ENCODE peak calls at places on chromosomes 16 and 17, in five cellular contexts. U, F, T, Z and S are unnamed samples.

GRCh38 chr17:76219670-76220383 is 20.5 kb downstream of the RNF157 start:
- DNase-seq in U (no peak), Z (no peak), F (no peak), T (no peak), S (no peak)

GRCh38 chr17:16464001-16464640 is 27.9 kb downstream of the LRRC75A start:
- DNase-seq in Z (no peak), T (no peak), F (no peak), U (no peak), S (no peak)

GRCh38 chr17:79855331-79856124 is 16.3 kb upstream of the CBX4 start:
- DNase-seq in F (no peak), Z (no peak), T (no peak), U (no peak), S (no peak)

GRCh38 chr17:14513835-14514234 is 213.0 kb downstream of the HS3ST3B1 start:
- DNase-seq in Z (no peak), T (no peak), F (no peak), U (no peak), S (no peak)

GRCh38 chr17:39080416-39081179 is 70.8 kb downstream of the PLXDC1 start:
- DNase-seq in U (no peak), T (no peak), F (peak), Z (peak), S (no peak)

GRCh38 chr16:31064882-31065461 is 9.1 kb downstream of the ZNF668 start:
- DNase-seq in Z (peak), U (no peak), T (peak), F (peak), S (peak)

GRCh38 chr17:77579131-77579530 is 379.4 kb upstream of the TNRC6C start:
- DNase-seq in Z (no peak), T (no peak), F (no peak), U (no peak), S (no peak)

GRCh38 chr17:47324224-47325020 is 667 bp downstream of the EFCAB13 start:
- DNase-seq in Z (peak), U (peak), F (peak), T (peak), S (no peak)

GRCh38 chr17:78147315-78147998 is 1.3 kb downstream of the C17orf99 start:
- DNase-seq in U (no peak), Z (no peak), F (no peak), T (no peak), S (no peak)

DNA sequence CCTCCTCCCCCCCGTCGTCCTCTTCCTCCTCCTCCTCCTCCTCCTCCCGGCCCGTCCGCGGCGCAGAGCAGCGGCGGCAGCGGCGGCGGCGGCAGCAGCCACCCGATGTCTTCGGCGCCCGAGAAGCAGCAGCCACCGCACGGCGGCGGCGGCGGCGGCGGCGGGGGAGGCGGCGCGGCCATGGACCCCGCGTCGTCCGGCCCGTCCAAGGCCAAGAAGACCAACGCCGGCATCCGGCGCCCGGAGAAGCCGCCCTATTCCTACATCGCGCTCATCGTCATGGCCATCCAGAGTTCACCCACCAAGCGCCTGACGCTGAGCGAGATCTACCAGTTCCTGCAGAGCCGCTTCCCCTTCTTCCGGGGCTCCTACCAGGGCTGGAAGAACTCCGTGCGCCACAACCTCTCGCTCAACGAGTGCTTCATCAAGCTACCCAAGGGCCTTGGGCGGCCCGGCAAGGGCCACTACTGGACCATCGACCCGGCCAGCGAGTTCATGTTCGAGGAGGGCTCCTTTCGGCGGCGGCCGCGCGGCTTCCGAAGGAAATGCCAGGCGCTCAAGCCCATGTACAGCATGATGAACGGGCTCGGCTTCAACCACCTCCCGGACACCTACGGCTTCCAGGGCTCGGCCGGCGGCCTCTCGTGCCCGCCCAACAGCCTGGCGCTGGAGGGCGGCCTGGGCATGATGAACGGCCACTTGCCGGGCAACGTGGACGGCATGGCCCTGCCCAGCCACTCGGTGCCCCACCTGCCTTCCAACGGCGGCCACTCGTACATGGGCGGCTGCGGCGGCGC is at the start of gene FOXF1:
- DNase-seq in Z (no peak), T (no peak), U (no peak), F (peak), S (no peak)
- TF ChIP-seq POLR2A in Z (peak), T (no peak), U (no peak), F (no peak), S (no peak)

GRCh38 chr17:58331815-58332719 is 3.5 kb upstream of the TSPOAP1 start:
- DNase-seq in U (no peak), F (no peak), T (no peak), Z (no peak), S (no peak)
- TF ChIP-seq POLR2A in U (no peak), F (no peak), T (no peak), Z (peak), S (no peak)

GRCh38 chr16:1511662-1512061 is 18.5 kb downstream of the TELO2 start:
- DNase-seq in T (no peak), Z (no peak), U (no peak), F (no peak), S (no peak)
- TF ChIP-seq POLR2A in T (no peak), Z (no peak), U (no peak), F (no peak), S (no peak)

DNA sequence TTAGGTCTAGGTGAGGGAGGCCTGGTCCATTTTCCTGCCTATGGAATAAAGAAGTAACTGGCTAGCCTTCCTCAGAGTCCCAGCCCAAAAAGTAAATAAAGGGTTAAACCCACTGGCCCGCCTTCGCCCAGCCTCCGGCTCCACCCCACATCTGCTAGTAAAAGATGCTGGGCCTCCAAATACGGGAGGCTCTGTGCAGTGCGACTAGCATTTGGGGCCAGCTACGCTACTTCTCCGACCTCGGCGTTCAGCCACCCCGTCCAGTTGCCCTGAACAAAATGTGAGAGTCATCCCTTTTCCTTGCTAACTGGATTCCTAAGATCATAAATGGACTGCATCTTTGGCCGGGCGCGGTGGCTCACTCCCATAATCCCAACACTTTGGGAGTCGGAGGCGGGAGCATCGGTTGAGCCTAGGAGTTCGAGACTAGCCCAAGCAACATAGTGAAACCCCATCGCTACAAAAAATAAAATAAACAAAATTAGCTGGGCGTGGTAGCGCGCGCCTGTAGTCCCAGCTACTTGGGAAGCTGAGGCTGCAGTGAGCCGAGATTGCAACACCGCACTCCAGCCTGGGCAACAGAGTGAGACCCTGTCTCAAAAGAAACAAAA is 880 bp upstream of the MPP2 start:
- DNase-seq in F (peak), T (peak), Z (peak), U (peak), S (peak)
- TF ChIP-seq POLR2A in F (no peak), T (no peak), Z (no peak), U (no peak), S (no peak)